ENCODE peak calls at places on chromosomes 11 and 22, in ten cellular contexts. N is uterus; L is fibroblast of lung; T is left ventricle myocardium inferior; Y is lower lobe of right lung; E is CD8-positive, alpha-beta T cell; J is heart right ventricle; Q is mammary epithelial cell; A is tibial artery; M is PC-3. H is an unnamed sample.

GRCh38 chr22:45970709-45971388 is 6.1 kb downstream of the WNT7B start:
- DNase-seq in N (no peak), L (peak), T (no peak), Y (no peak), E (no peak), J (no peak), Q (no peak), A (no peak), M (no peak), H (no peak)

GRCh38 chr11:2519517-2519878 is 74.7 kb downstream of the KCNQ1 start:
- DNase-seq in N (no peak), L (no peak), T (no peak), Y (no peak), E (no peak), J (no peak), Q (no peak), A (no peak), M (no peak), H (no peak)

GRCh38 chr22:21626073-21626734 is 3.6 kb downstream of the YDJC start:
- DNase-seq in N (no peak), L (no peak), T (no peak), Y (no peak), E (no peak), J (no peak), Q (no peak), A (no peak), M (no peak), H (no peak)

GRCh38 chr22:36149464-36149863 is 11.1 kb downstream of the APOL3 start:
- DNase-seq in N (no peak), L (peak), T (no peak), Y (no peak), E (no peak), J (no peak), Q (peak), A (peak), M (no peak), H (no peak)

GRCh38 chr11:72684236-72684912 is 10.2 kb upstream of the PDE2A start:
- DNase-seq in N (peak), L (peak), T (peak), Y (peak), E (peak), J (peak), Q (peak), A (peak), M (peak), H (peak)

GRCh38 chr11:94112182-94112960 is 16.3 kb upstream of the PANX1 start:
- DNase-seq in N (no peak), L (no peak), T (no peak), Y (no peak), E (no peak), J (no peak), Q (peak), A (no peak), M (no peak), H (no peak)

GRCh38 chr11:97722065-97722464 is 1298.7 kb upstream of the CNTN5 start:
- DNase-seq in N (no peak), L (peak), T (no peak), Y (no peak), E (no peak), J (no peak), Q (peak), A (no peak), M (peak), H (no peak)

GRCh38 chr11:4644233-4644632 is 451 bp downstream of the OR51E1 start:
- DNase-seq in N (no peak), L (no peak), T (no peak), Y (no peak), E (no peak), J (no peak), Q (no peak), A (no peak), M (no peak), H (no peak)

GRCh38 chr22:21712751-21713427 is 22.7 kb downstream of the YPEL1 start:
- DNase-seq in N (peak), L (peak), T (peak), Y (peak), E (peak), J (peak), Q (peak), A (peak), M (peak), H (peak)

GRCh38 chr11:73766763-73767162 is 5.9 kb upstream of the RAB6A start:
- DNase-seq in N (no peak), L (no peak), T (no peak), Y (no peak), E (no peak), J (no peak), Q (no peak), A (no peak), M (no peak), H (no peak)

GRCh38 chr22:41028841-41029240 is 63.6 kb upstream of the EP300 start:
- DNase-seq in N (no peak), L (peak), T (no peak), Y (no peak), E (no peak), J (no peak), Q (peak), A (no peak), M (peak), H (peak)

GRCh38 chr11:6587360-6587953 is 16.0 kb downstream of the RRP8 start:
- DNase-seq in N (no peak), L (no peak), T (peak), Y (no peak), E (no peak), J (peak), Q (no peak), A (no peak), M (no peak), H (no peak)

GRCh38 chr11:33618363-33618735 is 82.3 kb downstream of the C11orf91 start:
- DNase-seq in N (no peak), L (no peak), T (no peak), Y (no peak), E (no peak), J (no peak), Q (no peak), A (no peak), M (no peak), H (no peak)

GRCh38 chr22:44964722-44965078 is 45.1 kb downstream of the PHF21B start:
- DNase-seq in N (no peak), L (no peak), T (no peak), Y (no peak), E (no peak), J (no peak), Q (no peak), A (no peak), M (no peak), H (no peak)

GRCh38 chr11:19625438-19625837 is 87.2 kb upstream of the NAV2 start:
- DNase-seq in N (no peak), L (peak), T (no peak), Y (no peak), E (no peak), J (no peak), Q (no peak), A (no peak), M (no peak), H (no peak)

GRCh38 chr11:33437529-33437928 is 180.3 kb downstream of the HIPK3 start:
- DNase-seq in N (no peak), L (no peak), T (no peak), Y (no peak), E (no peak), J (no peak), Q (no peak), A (no peak), M (no peak), H (no peak)

GRCh38 chr11:62542111-62542745 is 4.4 kb downstream of the AHNAK start:
- DNase-seq in N (no peak), L (no peak), T (no peak), Y (no peak), E (no peak), J (no peak), Q (no peak), A (no peak), M (no peak), H (no peak)

GRCh38 chr11:134522782-134523570 is 110.9 kb upstream of the B3GAT1 start:
- DNase-seq in N (no peak), L (no peak), T (peak), Y (peak), E (no peak), J (no peak), Q (no peak), A (no peak), M (no peak), H (no peak)

GRCh38 chr11:73412308-73412707 is 36.1 kb downstream of the RELT start:
- DNase-seq in N (no peak), L (no peak), T (no peak), Y (no peak), E (no peak), J (no peak), Q (no peak), A (no peak), M (peak), H (no peak)

GRCh38 chr11:73321342-73322110 is 13.4 kb downstream of the ARHGEF17 start:
- DNase-seq in N (peak), L (peak), T (peak), Y (peak), E (no peak), J (peak), Q (no peak), A (no peak), M (no peak), H (peak)

DNA sequence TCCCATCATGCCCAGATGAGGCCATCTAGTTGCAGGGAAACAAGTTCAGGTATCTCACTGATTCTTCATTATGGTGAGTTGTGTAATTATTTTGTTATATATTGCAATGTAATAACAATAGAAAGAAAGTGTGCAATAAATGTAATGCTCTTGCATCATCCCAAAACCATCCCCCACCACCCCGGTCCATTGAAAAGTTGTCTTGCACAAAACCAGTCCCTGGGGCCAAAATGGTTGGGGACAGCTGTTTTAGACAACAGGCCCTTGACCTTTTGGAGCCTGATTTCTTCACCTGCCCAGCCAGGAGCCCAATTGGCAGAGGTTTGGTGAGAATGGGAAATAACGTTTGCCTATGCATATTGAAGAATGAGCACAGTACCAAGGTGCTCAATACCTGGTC is 15.9 kb downstream of the MPEG1 start:
- DNase-seq in N (no peak), L (no peak), T (no peak), Y (no peak), E (no peak), J (no peak), Q (no peak), A (no peak), M (no peak), H (no peak)
- H3K4me3 ChIP-seq in N (no peak), L (no peak), T (no peak), Y (no peak), E (no peak), J (no peak), Q (no peak), A (no peak), M (no peak), H (no peak)

GRCh38 chr11:96318850-96319249 is 24.1 kb downstream of the MAML2 start:
- DNase-seq in N (no peak), L (no peak), T (no peak), Y (no peak), E (no peak), J (no peak), Q (no peak), A (no peak), M (no peak), H (no peak)
- H3K27ac ChIP-seq in N (no peak), L (no peak), T (no peak), Y (peak), E (no peak), J (no peak), Q (no peak), A (no peak), M (no peak), H (no peak)

GRCh38 chr22:31088233-31088986 is 7.3 kb downstream of the SMTN start:
- DNase-seq in N (no peak), L (no peak), T (no peak), Y (no peak), E (no peak), J (no peak), Q (no peak), A (no peak), M (no peak), H (no peak)

GRCh38 chr22:31090217-31091085 is 9.3 kb downstream of the SMTN start:
- DNase-seq in N (peak), L (no peak), T (no peak), Y (no peak), E (no peak), J (peak), Q (no peak), A (no peak), M (no peak), H (no peak)

GRCh38 chr22:31087744-31088215 is 6.7 kb downstream of the SMTN start:
- DNase-seq in N (no peak), L (no peak), T (no peak), Y (no peak), E (no peak), J (no peak), Q (no peak), A (no peak), M (no peak), H (no peak)

GRCh38 chr22:31091106-31091975 is 10.2 kb downstream of the SMTN start:
- DNase-seq in N (peak), L (no peak), T (no peak), Y (no peak), E (no peak), J (peak), Q (no peak), A (no peak), M (no peak), H (no peak)

GRCh38 chr22:31089101-31090100 is 8.3 kb downstream of the SMTN start:
- DNase-seq in N (peak), L (peak), T (no peak), Y (no peak), E (peak), J (peak), Q (no peak), A (no peak), M (no peak), H (peak)
- TF ChIP-seq CTCF in N (peak), L (peak), T (peak), Y (peak), E (peak), J (peak), Q (peak), A (peak), M (peak), H (peak)

DNA sequence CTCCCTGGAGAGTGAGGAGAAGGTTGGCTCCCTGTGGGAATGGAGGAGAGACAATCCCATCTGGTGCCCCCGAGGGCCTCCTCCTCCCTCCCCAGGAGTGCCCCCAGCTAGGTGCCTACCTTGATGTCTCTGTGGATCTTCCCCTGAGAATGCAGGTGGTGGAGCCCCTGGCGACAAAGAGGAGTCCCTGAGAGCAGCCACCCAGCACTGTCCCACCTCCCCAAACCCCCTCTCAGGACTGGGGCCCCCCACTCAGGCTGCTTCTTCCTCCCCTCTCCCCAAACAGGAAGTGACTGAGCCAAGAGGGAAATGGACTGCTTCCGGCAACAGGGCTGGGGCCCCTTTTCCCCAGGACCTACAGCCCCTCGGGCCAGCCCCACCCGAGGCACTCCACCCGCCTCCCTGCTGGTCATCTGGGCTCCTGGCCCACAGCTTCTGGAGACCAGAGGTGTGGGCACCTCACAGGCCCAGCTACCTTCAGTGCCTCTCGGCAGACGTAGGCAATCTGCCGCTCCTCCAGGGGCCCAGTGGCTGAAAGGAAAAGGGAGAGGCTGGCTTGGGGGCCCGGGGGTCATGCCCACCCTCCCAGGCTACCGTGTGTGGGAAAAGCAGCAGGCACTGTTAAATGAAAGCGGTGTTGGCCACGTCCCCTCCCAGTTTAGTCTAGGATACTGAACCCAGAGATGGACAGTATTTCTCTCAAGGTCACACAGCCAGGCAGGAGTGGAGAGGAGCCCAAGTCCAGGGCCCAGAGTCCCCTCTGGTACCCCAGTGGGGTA is 1.2 kb downstream of the MAP4K2 start:
- DNase-seq in N (no peak), L (no peak), T (no peak), Y (no peak), E (no peak), J (no peak), Q (no peak), A (no peak), M (no peak), H (no peak)
- H3K4me3 ChIP-seq in N (no peak), L (no peak), T (peak), Y (peak), E (peak), J (peak), Q (no peak), A (peak), M (peak), H (no peak)

GRCh38 chr22:25061134-25061533 is 108.6 kb downstream of the KIAA1671 start:
- DNase-seq in N (no peak), L (no peak), T (no peak), Y (no peak), E (no peak), J (no peak), Q (no peak), A (no peak), M (no peak), H (no peak)
- H3K27ac ChIP-seq in N (no peak), L (no peak), T (no peak), Y (no peak), E (no peak), J (no peak), Q (peak), A (peak), M (no peak), H (no peak)

DNA sequence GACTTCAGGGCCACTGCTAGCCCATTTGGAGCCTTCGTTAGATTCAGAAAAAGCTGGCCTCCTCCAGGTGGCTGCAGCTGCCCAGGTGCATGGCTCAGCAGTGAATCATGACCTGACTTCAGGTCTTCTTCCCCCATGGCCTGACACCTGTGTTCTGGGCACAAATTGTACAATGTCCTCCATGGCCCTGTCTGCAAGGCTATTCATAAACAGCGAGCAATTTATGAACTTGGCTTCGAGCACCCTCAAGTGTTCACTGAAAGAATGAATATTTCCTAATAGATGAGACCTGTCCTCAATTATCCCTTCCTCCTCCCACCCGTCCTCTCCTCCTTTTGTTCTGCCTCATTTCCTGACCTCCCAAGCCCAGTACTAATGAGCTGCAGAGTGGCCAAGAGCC is 12.2 kb upstream of the VPS37C start:
- DNase-seq in N (no peak), L (no peak), T (no peak), Y (no peak), E (no peak), J (no peak), Q (peak), A (no peak), M (peak), H (peak)
- TF ChIP-seq CTCF in N (peak), L (peak), T (no peak), Y (no peak), E (no peak), J (no peak), Q (no peak), A (no peak), M (peak), H (no peak)

GRCh38 chr11:16860632-16861031 is 122.2 kb downstream of the C11orf58 start:
- DNase-seq in N (no peak), L (no peak), T (no peak), Y (no peak), E (no peak), J (no peak), Q (no peak), A (no peak), M (no peak), H (peak)
- H3K4me3 ChIP-seq in N (no peak), L (no peak), T (no peak), Y (no peak), E (no peak), J (no peak), Q (no peak), A (no peak), M (no peak), H (no peak)

DNA sequence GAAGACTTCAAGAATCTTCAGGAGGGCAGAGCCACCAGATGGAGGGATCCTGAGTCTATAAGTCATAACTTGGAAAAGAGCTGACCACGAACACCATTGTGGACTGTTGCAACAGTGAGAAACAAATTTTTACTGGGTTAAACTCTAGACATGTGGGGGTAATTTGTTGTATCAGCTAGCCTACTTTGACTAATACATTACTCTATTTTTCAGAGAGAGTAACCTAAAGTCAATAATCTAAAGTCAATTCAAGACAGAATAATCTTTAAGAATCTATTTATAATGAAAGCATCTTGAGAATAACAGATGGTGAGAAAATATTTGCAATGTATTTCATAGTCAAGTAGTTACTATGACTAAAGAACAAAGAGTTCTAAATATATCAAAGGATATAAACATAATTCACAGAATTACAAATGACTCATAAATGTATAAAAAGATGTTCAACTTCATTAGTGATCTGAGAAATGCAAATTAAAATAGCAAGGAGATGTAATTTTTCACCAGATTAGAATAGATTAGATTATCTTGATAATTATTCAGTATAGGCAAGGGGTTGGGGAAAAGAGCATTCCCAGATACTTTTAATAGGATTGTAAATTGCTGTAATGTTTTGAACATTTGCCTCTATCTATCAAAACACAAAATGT is 29.9 kb upstream of the PAMR1 start:
- DNase-seq in N (no peak), L (peak), T (no peak), Y (no peak), E (no peak), J (no peak), Q (no peak), A (no peak), M (no peak), H (no peak)
- H3K27ac ChIP-seq in N (no peak), L (peak), T (no peak), Y (no peak), E (no peak), J (no peak), Q (no peak), A (no peak), M (no peak), H (no peak)

GRCh38 chr11:29343465-29344333 is 673.1 kb downstream of the KCNA4 start:
- DNase-seq in N (peak), L (peak), T (peak), Y (peak), E (peak), J (peak), Q (peak), A (peak), M (peak), H (peak)
- TF ChIP-seq CTCF in N (no peak), L (peak), T (peak), Y (peak), E (no peak), J (peak), Q (peak), A (peak), M (peak), H (peak)

GRCh38 chr11:105005451-105005845 is 17.5 kb downstream of the CASP5 start:
- DNase-seq in N (no peak), L (no peak), T (no peak), Y (no peak), E (no peak), J (no peak), Q (no peak), A (no peak), M (no peak), H (no peak)
- H3K4me3 ChIP-seq in N (no peak), L (no peak), T (no peak), Y (no peak), E (no peak), J (no peak), Q (no peak), A (no peak), M (no peak), H (no peak)